ENCODE peak calls at places on chromosomes 1 and 21, in five cellular contexts. Z is fibroblast of pulmonary artery, S is choroid plexus epithelial cell, J is adrenal gland, P is AG04450. O is an unnamed sample.

GRCh38 chr1:91124989-91125417 is 103.2 kb upstream of the ZNF644 start:
- DNase-seq in Z (no peak), S (no peak), J (peak), P (no peak), O (no peak)

GRCh38 chr1:115115521-115116161 is 26.3 kb upstream of the TSPAN2 start:
- DNase-seq in Z (no peak), S (peak), J (no peak), P (no peak), O (no peak)

GRCh38 chr1:32828341-32828740 is 10.9 kb downstream of the S100PBP start:
- DNase-seq in Z (peak), S (peak), J (no peak), P (no peak), O (no peak)

GRCh38 chr1:153922076-153922837 is 515 bp downstream of the GATAD2B start:
- DNase-seq in Z (no peak), S (no peak), J (no peak), P (no peak), O (peak)

GRCh38 chr1:241356519-241357365 is at the start of gene RGS7:
- DNase-seq in Z (peak), S (peak), J (peak), P (peak), O (no peak)

GRCh38 chr1:22045604-22046228 is 6.8 kb upstream of the CDC42 start:
- DNase-seq in Z (no peak), S (no peak), J (no peak), P (no peak), O (no peak)

GRCh38 chr1:97365026-97365425 is 555.8 kb downstream of the DPYD start:
- DNase-seq in Z (no peak), S (peak), J (no peak), P (no peak), O (no peak)

GRCh38 chr21:41133896-41134522 is 34.0 kb upstream of the BACE2 start:
- DNase-seq in Z (peak), S (peak), J (no peak), P (no peak), O (peak)

GRCh38 chr1:212557739-212558664 is 50.6 kb upstream of the ATF3 start:
- DNase-seq in Z (peak), S (peak), J (peak), P (no peak), O (no peak)

GRCh38 chr21:16532841-16533240 is 803.1 kb downstream of the USP25 start:
- DNase-seq in Z (peak), S (peak), J (no peak), P (no peak), O (no peak)

GRCh38 chr21:43810505-43811261 is 21.3 kb downstream of the RRP1 start:
- DNase-seq in Z (peak), S (peak), J (peak), P (no peak), O (peak)

GRCh38 chr1:204089044-204089751 is 16.3 kb downstream of the SOX13 start:
- DNase-seq in Z (peak), S (peak), J (peak), P (no peak), O (no peak)

GRCh38 chr1:55584521-55585401 is 369.6 kb upstream of the USP24 start:
- DNase-seq in Z (peak), S (peak), J (no peak), P (no peak), O (no peak)

GRCh38 chr1:18938707-18939070 is 17.8 kb downstream of the IFFO2 start:
- DNase-seq in Z (no peak), S (no peak), J (no peak), P (no peak), O (no peak)

GRCh38 chr1:39268112-39268581 is 63.7 kb downstream of the MACF1 start:
- DNase-seq in Z (peak), S (peak), J (peak), P (peak), O (peak)

DNA sequence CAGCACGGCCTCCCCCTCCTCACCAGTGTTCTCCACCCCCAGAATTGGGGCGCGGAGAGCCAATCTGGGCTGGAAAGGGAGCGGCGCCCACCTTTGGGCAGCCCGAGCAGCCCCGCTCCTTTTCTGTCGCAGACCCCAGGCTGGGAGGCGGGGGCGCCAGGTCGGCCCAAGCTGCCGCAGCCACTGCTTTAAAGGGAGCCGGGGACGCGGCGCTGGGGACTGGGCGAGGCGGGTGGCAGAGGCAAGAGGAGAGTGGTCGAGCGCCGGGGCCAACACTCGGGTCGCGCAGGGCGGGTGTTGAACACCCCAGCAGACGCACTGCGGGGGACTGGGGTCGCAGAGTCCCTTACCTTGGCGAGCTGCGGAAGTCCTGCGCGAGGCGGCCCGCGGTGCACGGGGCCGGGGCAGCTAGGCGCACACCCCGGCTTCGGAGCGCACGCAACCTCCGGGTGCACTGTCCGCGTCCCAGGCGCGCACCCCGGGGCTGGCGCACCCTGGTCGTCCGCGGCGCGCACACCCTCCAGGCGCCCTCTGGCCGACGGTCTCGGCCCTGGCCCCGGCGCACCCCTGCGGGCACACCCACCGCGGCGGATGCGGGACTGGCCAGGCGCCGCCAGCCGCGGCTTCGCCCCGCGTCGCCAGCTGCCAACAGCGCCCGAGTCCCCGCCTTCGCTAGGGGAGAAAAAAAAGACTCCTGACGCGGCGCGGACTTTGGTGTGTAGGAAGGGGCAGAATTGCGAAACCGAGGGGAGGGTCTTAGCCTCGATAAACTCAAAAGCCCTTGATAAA is at the start of gene KANK4:
- DNase-seq in Z (no peak), S (no peak), J (no peak), P (no peak), O (no peak)
- H3K4me3 ChIP-seq in Z (no peak), S (no peak), J (no peak), P (no peak), O (no peak)

GRCh38 chr1:201715351-201715750 is 113.6 kb upstream of the IPO9 start:
- DNase-seq in Z (no peak), S (no peak), J (no peak), P (no peak), O (no peak)
- H3K4me3 ChIP-seq in Z (no peak), S (no peak), J (no peak), P (no peak), O (no peak)

GRCh38 chr1:218332416-218332815 is 12.7 kb upstream of the TGFB2 start:
- DNase-seq in Z (no peak), S (no peak), J (no peak), P (no peak), O (no peak)

GRCh38 chr1:218324226-218324580 is 20.9 kb upstream of the TGFB2 start:
- DNase-seq in Z (no peak), S (no peak), J (no peak), P (no peak), O (no peak)

GRCh38 chr1:218328769-218329168 is 16.4 kb upstream of the TGFB2 start:
- DNase-seq in Z (no peak), S (no peak), J (no peak), P (no peak), O (no peak)

GRCh38 chr1:218330043-218330623 is 15.0 kb upstream of the TGFB2 start:
- DNase-seq in Z (peak), S (peak), J (no peak), P (no peak), O (peak)
- H3K4me3 ChIP-seq in Z (no peak), S (no peak), J (no peak), P (no peak), O (no peak)

DNA sequence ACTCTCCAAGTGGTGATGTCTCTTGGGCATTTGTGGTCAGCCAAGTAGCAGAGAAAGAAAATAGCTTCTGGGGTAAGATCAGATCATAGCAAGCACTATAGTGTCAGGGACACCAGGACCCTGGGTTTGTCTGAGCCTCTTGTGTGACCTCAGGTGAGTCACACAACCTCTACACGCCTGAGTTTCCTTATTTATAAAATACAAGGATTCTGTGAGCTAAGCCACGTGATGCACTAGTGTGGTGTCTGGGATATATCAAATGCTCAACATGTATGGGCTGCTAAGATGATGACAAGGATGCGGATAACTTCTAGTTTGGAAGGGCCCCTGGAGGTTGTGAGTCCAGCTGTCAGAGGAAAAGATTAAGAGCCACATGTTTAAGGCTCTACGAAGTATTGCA is 24.5 kb upstream of the ZNF436 start:
- DNase-seq in Z (peak), S (peak), J (peak), P (no peak), O (no peak)
- H3K4me3 ChIP-seq in Z (no peak), S (no peak), J (no peak), P (no peak), O (no peak)

DNA sequence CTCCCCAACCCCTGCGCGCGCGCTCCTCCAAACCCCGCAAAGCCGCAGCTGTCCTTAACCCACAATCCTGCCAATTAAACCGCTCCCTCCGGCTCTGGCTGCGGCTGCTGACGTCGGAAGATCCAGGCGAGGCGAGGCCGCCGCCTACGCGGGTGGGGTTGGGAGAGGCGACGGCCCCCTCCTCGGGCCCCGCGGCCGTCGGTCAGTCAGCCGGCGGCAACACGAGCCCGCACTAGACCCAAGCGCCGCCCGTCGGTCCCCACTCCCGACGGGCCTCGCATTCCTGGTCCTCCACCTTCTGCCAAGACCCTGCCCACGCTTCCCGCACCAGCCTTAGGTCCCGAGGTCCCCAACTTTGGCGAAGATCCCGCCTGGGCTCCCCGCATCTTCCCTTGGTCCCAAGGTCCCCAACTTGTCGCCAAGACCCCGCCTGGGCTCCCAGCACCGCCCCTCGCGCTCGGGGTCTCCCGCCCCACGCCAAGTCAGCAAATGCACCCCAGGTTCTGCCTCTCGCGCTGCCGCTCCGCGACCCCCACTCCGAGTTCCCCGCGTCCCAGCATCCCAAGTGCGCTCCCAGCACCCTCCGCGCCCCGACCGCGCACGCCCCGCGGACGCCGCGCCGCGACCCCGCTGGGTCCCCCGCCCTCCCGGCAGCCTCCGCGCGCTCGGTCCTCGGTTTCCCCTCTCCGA is 75.5 kb downstream of the VWA5B1 start:
- DNase-seq in Z (no peak), S (no peak), J (no peak), P (no peak), O (no peak)
- H3K4me3 ChIP-seq in Z (no peak), S (no peak), J (no peak), P (peak), O (no peak)

GRCh38 chr1:244322181-244322580 is 129.5 kb downstream of the ADSS2 start:
- DNase-seq in Z (no peak), S (peak), J (no peak), P (no peak), O (no peak)

GRCh38 chr1:244319283-244320132 is 132.2 kb downstream of the ADSS2 start:
- DNase-seq in Z (peak), S (peak), J (no peak), P (peak), O (no peak)

GRCh38 chr1:244324176-244324883 is 127.4 kb downstream of the ADSS2 start:
- DNase-seq in Z (no peak), S (no peak), J (no peak), P (no peak), O (no peak)

GRCh38 chr1:244325056-244325764 is 126.5 kb downstream of the ADSS2 start:
- DNase-seq in Z (no peak), S (peak), J (no peak), P (no peak), O (peak)

DNA sequence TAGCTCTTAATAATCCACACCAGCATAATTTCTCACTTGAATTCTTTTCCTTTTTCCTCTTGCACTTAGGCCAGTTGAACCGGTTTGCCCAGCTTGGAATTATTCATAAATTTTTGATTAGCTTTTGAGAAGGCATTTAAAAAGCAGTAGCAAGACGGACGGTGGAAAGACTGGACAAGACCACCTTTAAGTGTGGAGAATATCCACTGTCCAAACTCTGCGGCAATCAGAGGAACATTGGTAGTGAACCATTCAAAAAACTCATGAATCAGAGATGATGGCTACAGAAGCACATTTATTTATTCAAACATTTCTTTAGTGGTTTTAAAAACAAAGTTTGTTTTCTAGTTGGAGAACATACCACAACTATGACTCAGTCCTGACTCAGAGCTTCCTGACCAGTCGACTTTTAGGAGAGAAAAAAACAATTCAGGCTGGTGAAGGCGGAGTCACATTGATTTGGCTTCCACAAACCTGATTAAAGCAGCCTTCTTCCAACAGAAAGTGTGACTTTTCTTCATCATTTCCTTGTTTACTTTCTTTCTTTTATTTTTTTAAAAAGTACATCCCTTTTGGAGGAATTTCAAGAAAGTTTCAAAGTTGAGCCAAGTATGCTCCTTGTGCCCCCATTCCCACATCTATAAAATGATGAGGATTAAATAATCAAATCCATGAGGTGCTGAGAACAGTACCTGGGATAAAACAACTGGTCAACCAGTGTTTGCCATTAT is 128.8 kb downstream of the ADSS2 start:
- DNase-seq in Z (peak), S (peak), J (peak), P (peak), O (peak)
- H3K4me3 ChIP-seq in Z (peak), S (no peak), J (no peak), P (no peak), O (peak)

GRCh38 chr1:23557471-23558124 is 1.7 kb downstream of the ID3 start:
- DNase-seq in Z (peak), S (peak), J (no peak), P (no peak), O (no peak)

GRCh38 chr1:23558872-23559135 is 497 bp downstream of the ID3 start:
- DNase-seq in Z (no peak), S (peak), J (no peak), P (no peak), O (no peak)

GRCh38 chr1:23556661-23557470 is 2.4 kb downstream of the ID3 start:
- DNase-seq in Z (peak), S (peak), J (no peak), P (no peak), O (no peak)

GRCh38 chr1:23559136-23559984 is at the start of gene ID3:
- DNase-seq in Z (peak), S (peak), J (peak), P (peak), O (peak)

DNA sequence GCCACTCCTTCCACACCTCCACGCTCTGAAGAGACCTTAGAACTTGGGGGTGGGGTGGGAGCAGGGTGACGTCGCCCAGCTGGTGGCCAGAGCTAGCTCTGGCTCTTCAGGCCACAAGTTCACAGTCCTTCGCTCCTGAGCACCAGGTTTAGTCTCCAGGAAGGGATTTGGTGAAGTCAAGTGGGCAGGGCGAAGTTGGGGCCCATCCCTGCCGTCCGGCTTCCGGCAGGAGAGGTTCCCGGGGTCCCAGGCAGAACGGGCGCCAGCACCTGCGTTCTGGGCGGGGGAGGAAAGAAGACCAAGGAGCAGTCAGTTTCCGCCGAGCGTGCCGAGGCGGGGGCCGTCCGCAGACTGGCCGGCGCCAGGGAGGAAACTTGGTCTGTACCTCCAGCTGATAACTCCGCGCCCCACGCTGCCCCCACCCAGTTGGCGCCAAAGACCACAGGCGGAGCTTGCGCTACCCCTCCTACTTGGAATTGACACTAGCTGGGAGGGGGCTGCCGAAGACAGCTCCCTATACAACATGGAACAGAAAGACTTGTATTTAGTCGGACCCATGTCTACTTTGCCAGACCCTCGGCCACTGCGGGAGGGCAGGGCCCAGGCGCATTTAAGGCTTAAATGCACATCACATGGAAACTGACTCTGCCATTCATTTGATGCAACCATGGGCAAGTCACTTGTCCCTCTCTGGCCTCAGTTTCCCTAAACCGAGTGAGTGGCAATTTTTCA is 995 bp downstream of the ID3 start:
- DNase-seq in Z (peak), S (peak), J (peak), P (no peak), O (peak)
- H3K4me3 ChIP-seq in Z (peak), S (peak), J (peak), P (peak), O (peak)

DNA sequence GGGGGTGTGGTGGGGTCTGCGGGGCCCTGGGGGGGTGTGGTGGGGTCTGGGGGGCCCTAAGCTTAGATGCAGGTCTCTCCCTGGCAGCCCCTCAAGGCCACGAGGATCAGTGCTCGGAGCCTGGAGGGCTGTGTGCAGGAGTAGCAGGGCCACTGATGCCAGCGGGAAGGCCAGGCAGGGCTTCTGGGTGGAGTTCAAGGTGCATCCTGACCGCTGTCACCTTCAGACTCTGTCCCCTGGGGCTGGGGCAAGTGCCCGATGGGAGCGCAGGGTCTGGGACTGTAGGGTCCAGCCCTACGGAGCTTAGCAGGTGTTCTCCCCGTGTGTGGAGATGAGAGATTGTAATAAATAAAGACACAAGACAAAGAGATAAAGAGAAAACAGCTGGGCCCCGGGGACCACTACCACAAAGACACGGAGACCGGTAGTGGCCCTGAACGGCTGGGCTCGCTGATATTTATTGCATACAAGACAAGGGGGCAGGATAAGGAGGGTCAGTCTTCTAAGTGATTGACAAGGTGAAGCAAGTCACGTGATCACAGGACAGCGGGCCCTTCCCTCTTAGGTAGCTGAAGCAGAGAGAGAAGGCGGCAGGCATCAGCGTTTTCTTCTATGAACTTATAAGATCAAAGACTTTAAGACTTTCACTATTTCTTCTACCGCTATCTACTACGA is 8.7 kb downstream of the RNF223 start:
- DNase-seq in Z (no peak), S (no peak), J (no peak), P (no peak), O (no peak)
- H3K4me3 ChIP-seq in Z (no peak), S (no peak), J (no peak), P (no peak), O (no peak)

GRCh38 chr1:93907718-93908117 is 1.5 kb downstream of the GCLM start:
- DNase-seq in Z (peak), S (peak), J (no peak), P (peak), O (no peak)
- H3K4me3 ChIP-seq in Z (peak), S (peak), J (no peak), P (peak), O (peak)